ENCODE peak calls at places on chromosomes 3 and 15, in six cellular contexts. One of them, this sample, is unnamed.

GRCh38 chr3:189276481-189277190 is 104.9 kb downstream of the TPRG1 start:
- DNase-seq in neuronal stem cell: no peak
- DNase-seq in IMR-90: peak; percentile 28
- DNase-seq in trophoblast cell: peak; percentile 44
- DNase-seq in H1: no peak
- DNase-seq in H9: no peak
- DNase-seq in this sample: no peak

GRCh38 chr3:121961283-121961682 is 60.8 kb downstream of the ILDR1 start:
- DNase-seq in neuronal stem cell: no peak
- DNase-seq in H1: no peak
- DNase-seq in IMR-90: no peak
- DNase-seq in trophoblast cell: no peak
- DNase-seq in H9: no peak
- DNase-seq in this sample: no peak

GRCh38 chr3:140420621-140421357 is 257.1 kb upstream of the TRIM42 start:
- DNase-seq in H9: no peak
- DNase-seq in H1: no peak
- DNase-seq in IMR-90: peak; percentile 32
- DNase-seq in trophoblast cell: peak; percentile 56
- DNase-seq in neuronal stem cell: no peak
- DNase-seq in this sample: peak; percentile 27

GRCh38 chr3:175495331-175495730 is 636.2 kb downstream of the NAALADL2 start:
- DNase-seq in neuronal stem cell: no peak
- DNase-seq in H1: no peak
- DNase-seq in trophoblast cell: no peak
- DNase-seq in H9: no peak
- DNase-seq in IMR-90: no peak
- DNase-seq in this sample: no peak

GRCh38 chr15:50501815-50502214 is 44.7 kb downstream of the USP50 start:
- DNase-seq in H1: no peak
- DNase-seq in H9: no peak
- DNase-seq in trophoblast cell: no peak
- DNase-seq in IMR-90: no peak
- DNase-seq in neuronal stem cell: no peak
- DNase-seq in this sample: no peak

GRCh38 chr3:55159016-55159415 is 231.2 kb upstream of the LRTM1 start:
- DNase-seq in neuronal stem cell: no peak
- DNase-seq in trophoblast cell: no peak
- DNase-seq in H9: no peak
- DNase-seq in IMR-90: no peak
- DNase-seq in H1: no peak
- DNase-seq in this sample: no peak

GRCh38 chr3:43883729-43884396 is 193.1 kb downstream of the ABHD5 start:
- DNase-seq in IMR-90: no peak
- DNase-seq in neuronal stem cell: no peak
- DNase-seq in H9: no peak
- DNase-seq in trophoblast cell: no peak
- DNase-seq in H1: no peak
- DNase-seq in this sample: no peak

GRCh38 chr15:41716864-41717263 is 56.7 kb downstream of the MGA start:
- DNase-seq in IMR-90: no peak
- DNase-seq in H9: no peak
- DNase-seq in trophoblast cell: no peak
- DNase-seq in H1: no peak
- DNase-seq in neuronal stem cell: no peak
- DNase-seq in this sample: no peak

GRCh38 chr15:33154366-33155166 is 39.9 kb downstream of the FMN1 start:
- DNase-seq in trophoblast cell: peak; percentile 67
- DNase-seq in IMR-90: peak; percentile 55
- DNase-seq in neuronal stem cell: no peak
- DNase-seq in H1: no peak
- DNase-seq in H9: no peak
- DNase-seq in this sample: no peak

GRCh38 chr3:11600501-11601282 is 43.0 kb downstream of the VGLL4 start:
- DNase-seq in IMR-90: peak; percentile 100
- DNase-seq in H9: peak; percentile 81
- DNase-seq in trophoblast cell: peak; percentile 99
- DNase-seq in H1: peak; percentile 66
- DNase-seq in neuronal stem cell: peak; percentile 78
- DNase-seq in this sample: peak; percentile 99

GRCh38 chr15:85118173-85118572 is 136.5 kb downstream of the PDE8A start:
- DNase-seq in IMR-90: no peak
- DNase-seq in trophoblast cell: no peak
- DNase-seq in neuronal stem cell: no peak
- DNase-seq in H1: no peak
- DNase-seq in H9: no peak
- DNase-seq in this sample: no peak

GRCh38 chr15:99450896-99451358 is 114.9 kb upstream of the MEF2A start:
- DNase-seq in H9: no peak
- DNase-seq in trophoblast cell: peak; percentile 16
- DNase-seq in IMR-90: no peak
- DNase-seq in neuronal stem cell: no peak
- DNase-seq in H1: no peak
- DNase-seq in this sample: no peak

GRCh38 chr3:129654126-129654525 is 47.6 kb upstream of the PLXND1 start:
- DNase-seq in neuronal stem cell: no peak
- DNase-seq in H9: no peak
- DNase-seq in H1: no peak
- DNase-seq in IMR-90: peak; percentile 68
- DNase-seq in trophoblast cell: no peak
- DNase-seq in this sample: no peak

GRCh38 chr3:125108833-125109540 is 53.2 kb upstream of the HEG1 start:
- DNase-seq in H1: no peak
- DNase-seq in trophoblast cell: no peak
- DNase-seq in IMR-90: no peak
- DNase-seq in neuronal stem cell: no peak
- DNase-seq in H9: no peak
- DNase-seq in this sample: peak; percentile 71

GRCh38 chr15:35557544-35557943 is 11.6 kb upstream of the DPH6 start:
- DNase-seq in H1: no peak
- DNase-seq in trophoblast cell: peak; percentile 83
- DNase-seq in H9: no peak
- DNase-seq in neuronal stem cell: no peak
- DNase-seq in IMR-90: peak; percentile 90
- DNase-seq in this sample: peak; percentile 66

GRCh38 chr3:167148121-167148520 is 232.0 kb downstream of the ZBBX start:
- DNase-seq in H9: no peak
- DNase-seq in neuronal stem cell: no peak
- DNase-seq in H1: no peak
- DNase-seq in IMR-90: no peak
- DNase-seq in trophoblast cell: no peak
- DNase-seq in this sample: no peak

GRCh38 chr3:63492464-63492863 is 160.0 kb upstream of the SNTN start:
- DNase-seq in IMR-90: no peak
- DNase-seq in trophoblast cell: no peak
- DNase-seq in H1: no peak
- DNase-seq in neuronal stem cell: no peak
- DNase-seq in H9: no peak
- DNase-seq in this sample: peak; percentile 53

GRCh38 chr3:121786485-121786884 is 36.9 kb upstream of the GOLGB1 start:
- DNase-seq in neuronal stem cell: no peak
- DNase-seq in H9: no peak
- DNase-seq in H1: no peak
- DNase-seq in trophoblast cell: no peak
- DNase-seq in IMR-90: peak; percentile 73
- DNase-seq in this sample: no peak

GRCh38 chr15:62711691-62712454 is 330.7 kb upstream of the TPM1 start:
- DNase-seq in trophoblast cell: no peak
- DNase-seq in IMR-90: peak; percentile 51
- DNase-seq in H1: no peak
- DNase-seq in H9: no peak
- DNase-seq in neuronal stem cell: no peak
- DNase-seq in this sample: no peak

DNA sequence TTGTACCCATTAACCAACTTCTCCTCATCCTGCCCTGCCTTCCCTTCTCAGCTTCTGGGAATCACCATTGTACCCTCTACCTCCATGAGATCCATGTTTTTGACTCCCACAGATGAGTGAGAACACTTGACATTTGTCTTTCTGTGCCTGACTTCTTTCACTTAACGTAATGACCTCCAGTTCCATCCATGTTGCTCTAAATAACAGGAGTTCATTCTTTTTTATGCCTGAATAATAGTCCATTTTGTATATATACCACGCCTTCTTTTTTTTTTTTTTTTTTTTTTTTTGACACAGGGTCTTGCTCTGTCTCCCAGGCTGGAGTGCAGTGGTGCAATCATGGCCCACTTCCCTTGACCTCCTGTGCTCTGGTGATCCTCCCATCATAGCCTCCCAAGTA is 6.7 kb downstream of the SNX1 start:
- DNase-seq in trophoblast cell: no peak
- DNase-seq in IMR-90: no peak
- DNase-seq in H1: no peak
- DNase-seq in neuronal stem cell: no peak
- DNase-seq in H9: no peak
- DNase-seq in this sample: no peak
- H3K4me1 ChIP-seq in trophoblast cell: peaks cover 2% of the 10 kb centered on the region
- H3K4me1 ChIP-seq in IMR-90: no peaks in the 10 kb centered on the region
- H3K4me1 ChIP-seq in H1: no peaks in the 10 kb centered on the region
- H3K4me1 ChIP-seq in neuronal stem cell: no peaks in the 10 kb centered on the region
- H3K4me1 ChIP-seq in H9: no peaks in the 10 kb centered on the region
- H3K4me1 ChIP-seq in this sample: no peaks in the 10 kb centered on the region

DNA sequence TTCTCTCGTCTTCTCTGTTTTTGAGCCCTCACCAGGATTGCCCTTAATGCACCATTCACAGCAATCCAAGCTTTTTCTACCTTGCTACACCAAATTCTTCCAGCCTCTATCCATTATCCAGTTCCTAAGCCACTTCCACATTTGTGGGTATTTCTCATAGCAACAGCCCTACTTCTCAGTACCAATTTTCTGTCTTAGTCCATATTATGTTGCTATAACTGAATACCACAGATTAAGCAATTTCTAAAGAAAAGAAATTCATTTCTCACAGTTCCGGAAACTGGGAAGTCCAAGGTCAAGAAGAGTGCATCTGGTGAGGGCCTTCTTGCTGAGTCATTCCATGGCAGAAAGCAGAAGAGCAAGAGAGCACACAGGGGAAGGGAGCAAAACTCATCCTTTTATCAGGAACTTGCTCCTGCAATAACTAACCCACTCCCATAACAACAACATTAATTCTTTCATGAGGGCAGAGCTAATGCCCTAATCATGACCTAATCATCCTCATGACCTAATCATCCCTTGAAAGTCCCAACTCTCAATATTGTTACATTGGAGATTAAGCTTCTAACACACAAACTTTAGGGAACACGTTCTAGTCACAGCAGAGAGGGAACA is 9.7 kb upstream of the EIF1B start:
- DNase-seq in trophoblast cell: peak; percentile 37
- DNase-seq in neuronal stem cell: no peak
- DNase-seq in H1: no peak
- DNase-seq in H9: no peak
- DNase-seq in IMR-90: peak; percentile 83
- DNase-seq in this sample: no peak
- H3K18ac ChIP-seq in trophoblast cell: no peak overlapping the region
- H3K18ac ChIP-seq in neuronal stem cell: no peak overlapping the region
- H3K18ac ChIP-seq in H1: no peak overlapping the region
- H3K18ac ChIP-seq in H9: no peak overlapping the region
- H3K18ac ChIP-seq in IMR-90: peak overlapping the region; percentile 22
- H3K18ac ChIP-seq in this sample: no peak overlapping the region

GRCh38 chr15:78065973-78066946 is 11.3 kb downstream of the TBC1D2B start:
- DNase-seq in IMR-90: no peak
- DNase-seq in trophoblast cell: no peak
- DNase-seq in H1: no peak
- DNase-seq in neuronal stem cell: no peak
- DNase-seq in H9: no peak
- DNase-seq in this sample: no peak

GRCh38 chr15:78061963-78062427 is 15.5 kb downstream of the TBC1D2B start:
- DNase-seq in trophoblast cell: no peak
- DNase-seq in H1: no peak
- DNase-seq in H9: no peak
- DNase-seq in IMR-90: peak; percentile 53
- DNase-seq in neuronal stem cell: no peak
- DNase-seq in this sample: peak; percentile 42

GRCh38 chr15:78065284-78065872 is 12.1 kb downstream of the TBC1D2B start:
- DNase-seq in H1: no peak
- DNase-seq in IMR-90: peak; percentile 99
- DNase-seq in trophoblast cell: peak; percentile 96
- DNase-seq in neuronal stem cell: no peak
- DNase-seq in H9: no peak
- DNase-seq in this sample: peak; percentile 65

GRCh38 chr15:78063966-78064365 is 13.5 kb downstream of the TBC1D2B start:
- DNase-seq in trophoblast cell: no peak
- DNase-seq in H1: no peak
- DNase-seq in neuronal stem cell: no peak
- DNase-seq in H9: no peak
- DNase-seq in IMR-90: peak; percentile 79
- DNase-seq in this sample: no peak

GRCh38 chr15:78064544-78064943 is 13.0 kb downstream of the TBC1D2B start:
- DNase-seq in IMR-90: peak; percentile 51
- DNase-seq in H1: no peak
- DNase-seq in trophoblast cell: no peak
- DNase-seq in neuronal stem cell: no peak
- DNase-seq in H9: no peak
- DNase-seq in this sample: no peak
- H3K4me1 ChIP-seq in IMR-90: peaks cover 47% of the 10 kb centered on the region
- H3K4me1 ChIP-seq in H1: peaks cover 24% of the 10 kb centered on the region
- H3K4me1 ChIP-seq in trophoblast cell: peaks cover 16% of the 10 kb centered on the region
- H3K4me1 ChIP-seq in neuronal stem cell: peaks cover 20% of the 10 kb centered on the region
- H3K4me1 ChIP-seq in H9: peaks cover 14% of the 10 kb centered on the region
- H3K4me1 ChIP-seq in this sample: peaks cover 7% of the 10 kb centered on the region

DNA sequence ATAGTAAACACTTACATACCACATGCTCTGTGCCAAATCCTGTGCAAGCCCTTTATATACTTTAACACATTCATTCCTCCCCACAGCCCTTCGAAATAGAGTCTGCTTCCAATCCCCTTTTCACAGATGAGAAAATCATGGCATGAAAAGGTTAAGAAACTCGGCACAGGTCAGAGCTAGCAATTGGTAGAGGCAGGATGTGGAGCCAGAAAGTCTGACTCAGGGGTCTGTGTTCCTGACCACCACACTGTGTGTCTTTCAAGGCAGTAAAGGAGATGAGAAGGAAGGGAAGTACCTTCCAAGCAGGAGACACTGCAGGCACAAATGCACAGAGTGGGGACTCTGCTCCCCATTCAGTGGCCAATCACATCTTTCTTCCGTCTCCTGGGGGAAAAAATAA is 61.1 kb downstream of the SCN11A start:
- DNase-seq in IMR-90: peak; percentile 30
- DNase-seq in H1: no peak
- DNase-seq in H9: no peak
- DNase-seq in neuronal stem cell: no peak
- DNase-seq in trophoblast cell: no peak
- DNase-seq in this sample: no peak
- H3K18ac ChIP-seq in IMR-90: peak overlapping the region; percentile 27
- H3K18ac ChIP-seq in H1: peak overlapping the region; percentile 51
- H3K18ac ChIP-seq in H9: no peak overlapping the region
- H3K18ac ChIP-seq in neuronal stem cell: no peak overlapping the region
- H3K18ac ChIP-seq in trophoblast cell: no peak overlapping the region
- H3K18ac ChIP-seq in this sample: no peak overlapping the region

GRCh38 chr3:197312431-197312830 is 14.0 kb upstream of the DLG1 start:
- DNase-seq in H1: no peak
- DNase-seq in trophoblast cell: no peak
- DNase-seq in neuronal stem cell: no peak
- DNase-seq in IMR-90: no peak
- DNase-seq in H9: no peak
- DNase-seq in this sample: no peak
- H3K4me1 ChIP-seq in H1: peaks cover 7% of the 10 kb centered on the region
- H3K4me1 ChIP-seq in trophoblast cell: peaks cover 3% of the 10 kb centered on the region
- H3K4me1 ChIP-seq in neuronal stem cell: peaks cover 5% of the 10 kb centered on the region
- H3K4me1 ChIP-seq in IMR-90: peaks cover 8% of the 10 kb centered on the region
- H3K4me1 ChIP-seq in H9: peaks cover 6% of the 10 kb centered on the region
- H3K4me1 ChIP-seq in this sample: no peaks in the 10 kb centered on the region

GRCh38 chr15:37099321-37100108 is 834 bp downstream of the MEIS2 start:
- DNase-seq in H1: no peak
- DNase-seq in trophoblast cell: peak; percentile 71
- DNase-seq in H9: no peak
- DNase-seq in IMR-90: peak; percentile 34
- DNase-seq in neuronal stem cell: peak; percentile 50
- DNase-seq in this sample: peak; percentile 34
- H3K18ac ChIP-seq in H1: peak overlapping the region; percentile 87
- H3K18ac ChIP-seq in trophoblast cell: no peak overlapping the region
- H3K18ac ChIP-seq in H9: no peak overlapping the region
- H3K18ac ChIP-seq in IMR-90: peak overlapping the region; percentile 80
- H3K18ac ChIP-seq in neuronal stem cell: no peak overlapping the region
- H3K18ac ChIP-seq in this sample: no peak overlapping the region